ENCODE peak calls at places on chromosomes 2 and 18, in eight cellular contexts. One of them, this sample, is unnamed.
A peak's percentile ranks its signal among the peaks of the same experiment; 100 is the strongest.

GRCh38 chr2:36455788-36456187 is 100.2 kb downstream of the CRIM1 start:
- DNase-seq in fibroblast of mammary gland: no peak
- DNase-seq in choroid plexus epithelial cell: peak; percentile 43
- DNase-seq in tibial artery: no peak
- DNase-seq in CD8-positive, alpha-beta T cell: no peak
- DNase-seq in fibroblast of lung: peak; percentile 48
- DNase-seq in H9: no peak
- DNase-seq in GM12865: no peak
- DNase-seq in this sample: no peak

GRCh38 chr2:129862668-129863067 is 116.8 kb upstream of the RAB6C start:
- DNase-seq in fibroblast of lung: no peak
- DNase-seq in CD8-positive, alpha-beta T cell: no peak
- DNase-seq in GM12865: no peak
- DNase-seq in choroid plexus epithelial cell: no peak
- DNase-seq in fibroblast of mammary gland: no peak
- DNase-seq in H9: no peak
- DNase-seq in tibial artery: no peak
- DNase-seq in this sample: no peak

GRCh38 chr2:9993490-9994165 is 42.1 kb downstream of the GRHL1 start:
- DNase-seq in tibial artery: peak; percentile 30
- DNase-seq in CD8-positive, alpha-beta T cell: no peak
- DNase-seq in fibroblast of lung: no peak
- DNase-seq in fibroblast of mammary gland: peak; percentile 58
- DNase-seq in GM12865: no peak
- DNase-seq in H9: no peak
- DNase-seq in choroid plexus epithelial cell: no peak
- DNase-seq in this sample: no peak

GRCh38 chr2:88212251-88212790 is 42.2 kb downstream of the THNSL2 start:
- DNase-seq in fibroblast of lung: no peak
- DNase-seq in H9: peak; percentile 70
- DNase-seq in tibial artery: no peak
- DNase-seq in choroid plexus epithelial cell: peak; percentile 32
- DNase-seq in fibroblast of mammary gland: no peak
- DNase-seq in GM12865: no peak
- DNase-seq in CD8-positive, alpha-beta T cell: no peak
- DNase-seq in this sample: no peak

GRCh38 chr2:211899871-211900482 is 638.6 kb downstream of the ERBB4 start:
- DNase-seq in fibroblast of lung: peak; percentile 8
- DNase-seq in GM12865: no peak
- DNase-seq in choroid plexus epithelial cell: peak; percentile 11
- DNase-seq in CD8-positive, alpha-beta T cell: no peak
- DNase-seq in fibroblast of mammary gland: no peak
- DNase-seq in H9: no peak
- DNase-seq in tibial artery: no peak
- DNase-seq in this sample: no peak

GRCh38 chr2:11516984-11517648 is 16.7 kb upstream of the GREB1 start:
- DNase-seq in H9: no peak
- DNase-seq in fibroblast of mammary gland: no peak
- DNase-seq in CD8-positive, alpha-beta T cell: no peak
- DNase-seq in choroid plexus epithelial cell: no peak
- DNase-seq in GM12865: no peak
- DNase-seq in fibroblast of lung: no peak
- DNase-seq in tibial artery: no peak
- DNase-seq in this sample: no peak

GRCh38 chr2:120161190-120161589 is 62.0 kb downstream of the TMEM185B start:
- DNase-seq in CD8-positive, alpha-beta T cell: no peak
- DNase-seq in fibroblast of lung: peak; percentile 3
- DNase-seq in GM12865: no peak
- DNase-seq in choroid plexus epithelial cell: peak; percentile 34
- DNase-seq in fibroblast of mammary gland: peak; percentile 39
- DNase-seq in H9: no peak
- DNase-seq in tibial artery: no peak
- DNase-seq in this sample: no peak

GRCh38 chr2:5692561-5693287 is 540 bp downstream of the SOX11 start:
- DNase-seq in choroid plexus epithelial cell: peak; percentile 60
- DNase-seq in H9: no peak
- DNase-seq in GM12865: no peak
- DNase-seq in CD8-positive, alpha-beta T cell: no peak
- DNase-seq in tibial artery: no peak
- DNase-seq in fibroblast of lung: peak; percentile 72
- DNase-seq in fibroblast of mammary gland: no peak
- DNase-seq in this sample: no peak

GRCh38 chr2:98454500-98455235 is 10.0 kb downstream of the INPP4A start:
- DNase-seq in fibroblast of lung: peak; percentile 22
- DNase-seq in CD8-positive, alpha-beta T cell: no peak
- DNase-seq in H9: no peak
- DNase-seq in tibial artery: no peak
- DNase-seq in choroid plexus epithelial cell: peak; percentile 37
- DNase-seq in fibroblast of mammary gland: peak; percentile 66
- DNase-seq in GM12865: peak; percentile 81
- DNase-seq in this sample: no peak

GRCh38 chr2:11465485-11466306 is at the start of gene E2F6:
- DNase-seq in fibroblast of mammary gland: peak; percentile 90
- DNase-seq in tibial artery: peak; percentile 91
- DNase-seq in H9: peak; percentile 93
- DNase-seq in fibroblast of lung: peak; percentile 93
- DNase-seq in GM12865: peak; percentile 89
- DNase-seq in choroid plexus epithelial cell: peak; percentile 93
- DNase-seq in CD8-positive, alpha-beta T cell: peak; percentile 91
- DNase-seq in this sample: peak; percentile 85

GRCh38 chr2:121096611-121097010 is 188.4 kb downstream of the TFCP2L1 start:
- DNase-seq in CD8-positive, alpha-beta T cell: no peak
- DNase-seq in fibroblast of lung: no peak
- DNase-seq in tibial artery: no peak
- DNase-seq in fibroblast of mammary gland: no peak
- DNase-seq in GM12865: no peak
- DNase-seq in choroid plexus epithelial cell: no peak
- DNase-seq in H9: no peak
- DNase-seq in this sample: no peak

GRCh38 chr2:126270587-126270986 is 385.4 kb upstream of the GYPC start:
- DNase-seq in tibial artery: no peak
- DNase-seq in choroid plexus epithelial cell: no peak
- DNase-seq in fibroblast of lung: no peak
- DNase-seq in CD8-positive, alpha-beta T cell: no peak
- DNase-seq in H9: no peak
- DNase-seq in fibroblast of mammary gland: no peak
- DNase-seq in GM12865: no peak
- DNase-seq in this sample: no peak

GRCh38 chr2:6103949-6104348 is 411.8 kb downstream of the SOX11 start:
- DNase-seq in fibroblast of mammary gland: no peak
- DNase-seq in fibroblast of lung: no peak
- DNase-seq in GM12865: peak; percentile 26
- DNase-seq in CD8-positive, alpha-beta T cell: no peak
- DNase-seq in choroid plexus epithelial cell: no peak
- DNase-seq in H9: peak; percentile 47
- DNase-seq in tibial artery: no peak
- DNase-seq in this sample: no peak

GRCh38 chr18:52826994-52827393 is 487.0 kb downstream of the DCC start:
- DNase-seq in GM12865: no peak
- DNase-seq in fibroblast of lung: no peak
- DNase-seq in fibroblast of mammary gland: no peak
- DNase-seq in tibial artery: no peak
- DNase-seq in choroid plexus epithelial cell: no peak
- DNase-seq in H9: peak; percentile 30
- DNase-seq in CD8-positive, alpha-beta T cell: no peak
- DNase-seq in this sample: no peak

GRCh38 chr2:157404363-157404762 is 39.5 kb downstream of the CYTIP start:
- DNase-seq in choroid plexus epithelial cell: no peak
- DNase-seq in tibial artery: no peak
- DNase-seq in H9: no peak
- DNase-seq in fibroblast of lung: peak; percentile 17
- DNase-seq in fibroblast of mammary gland: peak; percentile 12
- DNase-seq in GM12865: peak; percentile 87
- DNase-seq in CD8-positive, alpha-beta T cell: peak; percentile 78
- DNase-seq in this sample: no peak

GRCh38 chr2:234682492-234683228 is 185.8 kb upstream of the ARL4C start:
- DNase-seq in tibial artery: no peak
- DNase-seq in fibroblast of lung: peak; percentile 70
- DNase-seq in GM12865: no peak
- DNase-seq in fibroblast of mammary gland: peak; percentile 32
- DNase-seq in choroid plexus epithelial cell: no peak
- DNase-seq in CD8-positive, alpha-beta T cell: no peak
- DNase-seq in H9: no peak
- DNase-seq in this sample: no peak

GRCh38 chr2:101770672-101771071 is 73.2 kb downstream of the MAP4K4 start:
- DNase-seq in choroid plexus epithelial cell: peak; percentile 58
- DNase-seq in fibroblast of mammary gland: peak; percentile 47
- DNase-seq in H9: no peak
- DNase-seq in fibroblast of lung: peak; percentile 63
- DNase-seq in GM12865: peak; percentile 72
- DNase-seq in CD8-positive, alpha-beta T cell: no peak
- DNase-seq in tibial artery: no peak
- DNase-seq in this sample: no peak

GRCh38 chr2:173075781-173076556 is at the start of gene MAP3K20:
- DNase-seq in fibroblast of lung: peak; percentile 73
- DNase-seq in GM12865: peak; percentile 75
- DNase-seq in choroid plexus epithelial cell: peak; percentile 82
- DNase-seq in tibial artery: peak; percentile 86
- DNase-seq in H9: peak; percentile 48
- DNase-seq in CD8-positive, alpha-beta T cell: peak; percentile 50
- DNase-seq in fibroblast of mammary gland: peak; percentile 67
- DNase-seq in this sample: peak; percentile 36
- TF ChIP-seq CTCF in fibroblast of lung: peak; percentile 40
- TF ChIP-seq CTCF in GM12865: peak; percentile 43
- TF ChIP-seq CTCF in choroid plexus epithelial cell: peak; percentile 60
- TF ChIP-seq CTCF in tibial artery: peak; percentile 47
- TF ChIP-seq CTCF in H9: peak; percentile 47
- TF ChIP-seq CTCF in CD8-positive, alpha-beta T cell: no peak
- TF ChIP-seq CTCF in fibroblast of mammary gland: peak; percentile 22
- TF ChIP-seq CTCF in this sample: peak; percentile 17

DNA sequence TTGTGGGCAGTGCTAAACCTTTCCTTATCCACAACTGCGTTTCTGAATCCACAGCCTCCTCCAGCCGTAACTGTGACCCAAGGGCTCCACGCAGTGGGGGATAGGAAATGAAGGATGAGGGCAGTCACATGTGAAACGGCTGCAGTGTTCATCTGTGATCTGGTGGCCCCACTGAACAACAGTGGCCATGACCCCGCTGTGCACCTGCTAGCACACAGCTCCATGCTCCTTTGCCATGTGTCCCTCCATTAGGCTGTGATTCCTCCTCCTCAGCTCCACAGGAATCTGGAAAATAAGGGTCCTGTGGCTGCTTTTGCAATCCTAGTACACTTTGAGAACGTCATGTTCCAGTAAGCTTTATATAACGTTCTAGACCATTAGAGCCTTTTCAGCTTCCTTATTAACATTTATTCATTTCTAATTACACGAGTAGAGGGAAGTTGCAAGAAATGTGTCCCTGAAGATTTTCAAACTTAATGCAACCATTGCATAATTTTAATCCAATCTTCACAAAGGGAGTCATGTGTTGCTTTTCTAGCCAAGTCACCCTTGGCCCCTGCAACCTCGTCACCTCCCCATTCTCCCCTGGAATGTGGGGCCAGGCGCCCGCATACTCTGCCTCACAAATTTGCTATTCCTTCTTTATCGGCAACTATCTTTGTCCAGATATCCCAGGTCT is 7.1 kb upstream of the NAPG start:
- DNase-seq in H9: no peak
- DNase-seq in choroid plexus epithelial cell: peak; percentile 55
- DNase-seq in fibroblast of lung: peak; percentile 24
- DNase-seq in tibial artery: peak; percentile 62
- DNase-seq in GM12865: no peak
- DNase-seq in fibroblast of mammary gland: peak; percentile 41
- DNase-seq in CD8-positive, alpha-beta T cell: no peak
- DNase-seq in this sample: no peak
- TF ChIP-seq CTCF in H9: peak; percentile 29
- TF ChIP-seq CTCF in choroid plexus epithelial cell: peak; percentile 50
- TF ChIP-seq CTCF in fibroblast of lung: peak; percentile 48
- TF ChIP-seq CTCF in tibial artery: peak; percentile 24
- TF ChIP-seq CTCF in GM12865: no peak
- TF ChIP-seq CTCF in fibroblast of mammary gland: peak; percentile 33
- TF ChIP-seq CTCF in CD8-positive, alpha-beta T cell: no peak
- TF ChIP-seq CTCF in this sample: no peak

DNA sequence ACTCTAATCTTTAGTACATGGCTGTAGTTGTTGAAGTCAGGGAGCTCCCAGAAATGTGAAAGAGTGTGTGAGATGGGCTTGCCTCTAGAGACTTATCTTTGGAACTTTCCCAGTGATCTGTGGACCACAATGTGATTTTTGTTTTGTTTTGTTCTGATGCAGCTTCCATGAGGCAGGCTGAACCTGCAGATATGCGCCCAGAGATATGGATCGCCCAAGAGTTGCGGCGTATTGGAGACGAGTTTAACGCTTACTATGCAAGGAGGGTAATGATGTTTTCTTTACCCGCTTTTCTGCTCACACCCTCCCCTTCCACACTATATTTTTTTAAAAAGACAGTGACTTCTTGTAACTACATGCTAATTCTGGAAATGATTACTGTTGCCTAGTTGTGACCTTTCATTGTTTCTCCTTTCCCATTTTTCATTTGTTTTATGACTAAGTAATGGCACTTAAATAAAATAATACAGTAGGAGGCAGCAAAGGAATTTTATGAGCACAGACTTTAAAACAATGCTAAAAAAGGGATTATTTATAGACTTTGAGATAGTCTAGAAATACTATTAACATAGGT is 29.3 kb downstream of the BCL2L11 start:
- DNase-seq in fibroblast of mammary gland: no peak
- DNase-seq in H9: no peak
- DNase-seq in GM12865: no peak
- DNase-seq in CD8-positive, alpha-beta T cell: no peak
- DNase-seq in fibroblast of lung: no peak
- DNase-seq in tibial artery: no peak
- DNase-seq in choroid plexus epithelial cell: no peak
- DNase-seq in this sample: no peak
- TF ChIP-seq CTCF in fibroblast of mammary gland: no peak
- TF ChIP-seq CTCF in H9: no peak
- TF ChIP-seq CTCF in GM12865: no peak
- TF ChIP-seq CTCF in CD8-positive, alpha-beta T cell: no peak
- TF ChIP-seq CTCF in fibroblast of lung: no peak
- TF ChIP-seq CTCF in tibial artery: no peak
- TF ChIP-seq CTCF in choroid plexus epithelial cell: no peak
- TF ChIP-seq CTCF in this sample: no peak

DNA sequence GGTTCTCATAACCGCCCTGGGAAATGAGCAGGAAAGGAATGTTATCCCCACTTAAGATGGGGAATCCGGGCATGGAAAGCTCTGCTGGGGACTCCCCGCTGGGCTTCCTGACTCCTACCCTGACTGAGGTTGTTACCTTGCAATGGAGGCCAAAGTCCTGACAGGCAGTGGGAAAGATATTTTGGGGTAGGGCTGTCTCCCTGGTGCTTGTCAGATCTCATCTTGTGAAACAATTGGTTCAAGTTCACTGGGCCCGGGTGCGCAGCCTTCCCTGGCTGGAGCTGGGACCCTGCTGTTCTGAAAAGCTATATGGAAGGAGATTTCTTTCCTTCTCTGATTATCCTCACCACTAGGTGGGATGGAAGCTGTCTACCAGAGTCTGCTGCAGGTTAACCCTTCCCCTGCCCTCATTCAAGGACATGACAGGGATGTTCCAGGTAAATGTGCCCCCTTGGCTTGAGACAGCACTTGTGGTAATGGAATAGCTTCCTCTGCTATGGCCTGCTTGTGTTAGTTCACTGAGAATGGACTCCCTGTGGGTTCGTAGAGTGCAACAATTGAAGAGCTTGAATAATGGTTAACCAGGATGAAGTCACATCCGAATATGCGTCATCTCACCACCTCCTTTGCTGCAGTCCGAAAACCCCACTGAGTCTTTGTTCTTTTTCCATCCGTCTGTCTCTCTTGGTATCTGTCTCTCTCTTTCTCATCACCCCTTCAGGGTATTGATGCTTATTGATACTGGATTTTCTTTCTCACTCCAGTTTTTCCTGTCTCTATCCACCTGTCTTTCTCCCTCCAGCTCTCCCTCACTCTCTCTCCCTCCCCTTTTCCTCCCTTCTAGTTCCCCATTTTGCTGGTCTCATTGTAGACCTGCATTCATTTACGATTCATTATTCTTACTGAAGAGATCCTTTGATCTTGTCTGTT is 67.8 kb upstream of the EPAS1 start:
- DNase-seq in GM12865: peak; percentile 81
- DNase-seq in fibroblast of lung: peak; percentile 90
- DNase-seq in CD8-positive, alpha-beta T cell: no peak
- DNase-seq in choroid plexus epithelial cell: peak; percentile 82
- DNase-seq in tibial artery: no peak
- DNase-seq in H9: peak; percentile 66
- DNase-seq in fibroblast of mammary gland: peak; percentile 64
- DNase-seq in this sample: no peak
- TF ChIP-seq CTCF in GM12865: no peak
- TF ChIP-seq CTCF in fibroblast of lung: no peak
- TF ChIP-seq CTCF in CD8-positive, alpha-beta T cell: no peak
- TF ChIP-seq CTCF in choroid plexus epithelial cell: peak; percentile 49
- TF ChIP-seq CTCF in tibial artery: no peak
- TF ChIP-seq CTCF in H9: peak; percentile 52
- TF ChIP-seq CTCF in fibroblast of mammary gland: no peak
- TF ChIP-seq CTCF in this sample: no peak